ENCODE peak calls at places on chromosome 22, in four cellular contexts. One of them, this sample, is unnamed.

GRCh38 chr22:43110444-43110926 is at the start of gene BIK:
- DNase-seq in AG04450: no peak
- DNase-seq in uterus: no peak
- DNase-seq in heart right ventricle: peak
- DNase-seq in this sample: peak

GRCh38 chr22:46592390-46592872 is 27.8 kb upstream of the GRAMD4 start:
- DNase-seq in AG04450: peak
- DNase-seq in uterus: no peak
- DNase-seq in heart right ventricle: peak
- DNase-seq in this sample: peak

GRCh38 chr22:50507421-50507990 is at the start of gene LMF2:
- DNase-seq in AG04450: no peak
- DNase-seq in uterus: peak
- DNase-seq in heart right ventricle: peak
- DNase-seq in this sample: peak

GRCh38 chr22:21840236-21840823 is 27.1 kb downstream of the MAPK1 start:
- DNase-seq in AG04450: no peak
- DNase-seq in uterus: no peak
- DNase-seq in heart right ventricle: no peak
- DNase-seq in this sample: no peak

GRCh38 chr22:36510966-36511881 is 4.4 kb upstream of the FOXRED2 start:
- DNase-seq in AG04450: peak
- DNase-seq in uterus: no peak
- DNase-seq in heart right ventricle: no peak
- DNase-seq in this sample: no peak

GRCh38 chr22:38135133-38135706 is 24.7 kb upstream of the BAIAP2L2 start:
- DNase-seq in AG04450: peak
- DNase-seq in uterus: no peak
- DNase-seq in heart right ventricle: no peak
- DNase-seq in this sample: no peak

GRCh38 chr22:37387793-37388192 is 39.5 kb downstream of the ELFN2 start:
- DNase-seq in AG04450: no peak
- DNase-seq in uterus: no peak
- DNase-seq in heart right ventricle: no peak
- DNase-seq in this sample: no peak

GRCh38 chr22:36814796-36815195 is 2.0 kb downstream of the PVALB start:
- DNase-seq in AG04450: no peak
- DNase-seq in uterus: no peak
- DNase-seq in heart right ventricle: no peak
- DNase-seq in this sample: no peak

GRCh38 chr22:38097557-38098409 is 12.7 kb downstream of the BAIAP2L2 start:
- DNase-seq in AG04450: no peak
- DNase-seq in uterus: no peak
- DNase-seq in heart right ventricle: no peak
- DNase-seq in this sample: no peak

GRCh38 chr22:25484498-25484897 is 80.0 kb upstream of the GRK3 start:
- DNase-seq in AG04450: no peak
- DNase-seq in uterus: no peak
- DNase-seq in heart right ventricle: no peak
- DNase-seq in this sample: no peak

GRCh38 chr22:17164392-17165024 is 5.4 kb upstream of the HDHD5 start:
- DNase-seq in AG04450: no peak
- DNase-seq in uterus: no peak
- DNase-seq in heart right ventricle: no peak
- DNase-seq in this sample: no peak

GRCh38 chr22:27223317-27224177 is 566.2 kb downstream of the MIAT start:
- DNase-seq in AG04450: peak
- DNase-seq in uterus: no peak
- DNase-seq in heart right ventricle: no peak
- DNase-seq in this sample: no peak

GRCh38 chr22:33049125-33049729 is 9.0 kb downstream of the SYN3 start:
- DNase-seq in AG04450: peak
- DNase-seq in uterus: peak
- DNase-seq in heart right ventricle: peak
- DNase-seq in this sample: no peak

GRCh38 chr22:29270475-29271271 is 2.6 kb downstream of the EWSR1 start:
- DNase-seq in AG04450: no peak
- DNase-seq in uterus: no peak
- DNase-seq in heart right ventricle: no peak
- DNase-seq in this sample: no peak

GRCh38 chr22:36288571-36289405 is 35.9 kb downstream of the APOL1 start:
- DNase-seq in AG04450: no peak
- DNase-seq in uterus: no peak
- DNase-seq in heart right ventricle: no peak
- DNase-seq in this sample: no peak

GRCh38 chr22:23088199-23088604 is 17.9 kb downstream of the GNAZ start:
- DNase-seq in AG04450: no peak
- DNase-seq in uterus: no peak
- DNase-seq in heart right ventricle: no peak
- DNase-seq in this sample: no peak

GRCh38 chr22:22687638-22688500 is 43.5 kb downstream of the GGTLC2 start:
- DNase-seq in AG04450: peak
- DNase-seq in uterus: no peak
- DNase-seq in heart right ventricle: no peak
- DNase-seq in this sample: no peak

GRCh38 chr22:24088796-24089195 is 77.7 kb downstream of the CABIN1 start:
- DNase-seq in AG04450: no peak
- DNase-seq in uterus: no peak
- DNase-seq in heart right ventricle: no peak
- DNase-seq in this sample: no peak
- TF ChIP-seq CTCF in AG04450: peak
- TF ChIP-seq CTCF in uterus: no peak
- TF ChIP-seq CTCF in heart right ventricle: no peak
- TF ChIP-seq CTCF in this sample: no peak

DNA sequence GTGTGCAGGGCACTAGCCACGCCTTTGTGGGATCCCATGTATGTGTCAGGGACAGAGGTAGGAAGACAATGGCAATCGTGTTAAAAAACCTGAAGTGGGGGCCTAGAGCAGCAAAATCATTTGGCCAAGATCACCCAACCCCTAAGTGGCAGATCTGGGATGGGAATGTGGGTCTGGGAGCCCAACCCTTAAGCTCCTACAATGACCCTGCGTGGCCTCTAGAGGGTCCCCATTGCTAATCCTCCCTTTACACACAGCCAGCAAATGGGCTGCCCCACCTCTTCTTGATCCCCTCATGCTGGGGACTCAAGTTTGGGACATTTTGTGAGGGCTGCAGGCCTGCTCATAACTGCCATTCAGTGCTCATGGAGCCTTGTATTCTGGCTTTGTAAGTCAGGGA is 73.2 kb upstream of the SUSD2 start:
- DNase-seq in AG04450: no peak
- DNase-seq in uterus: no peak
- DNase-seq in heart right ventricle: no peak
- DNase-seq in this sample: no peak
- TF ChIP-seq CTCF in AG04450: no peak
- TF ChIP-seq CTCF in uterus: no peak
- TF ChIP-seq CTCF in heart right ventricle: no peak
- TF ChIP-seq CTCF in this sample: peak

GRCh38 chr22:41564563-41564962 is 3.8 kb downstream of the CSDC2 start:
- DNase-seq in AG04450: no peak
- DNase-seq in uterus: no peak
- DNase-seq in heart right ventricle: no peak
- DNase-seq in this sample: no peak
- TF ChIP-seq CTCF in AG04450: no peak
- TF ChIP-seq CTCF in uterus: no peak
- TF ChIP-seq CTCF in heart right ventricle: no peak
- TF ChIP-seq CTCF in this sample: no peak

DNA sequence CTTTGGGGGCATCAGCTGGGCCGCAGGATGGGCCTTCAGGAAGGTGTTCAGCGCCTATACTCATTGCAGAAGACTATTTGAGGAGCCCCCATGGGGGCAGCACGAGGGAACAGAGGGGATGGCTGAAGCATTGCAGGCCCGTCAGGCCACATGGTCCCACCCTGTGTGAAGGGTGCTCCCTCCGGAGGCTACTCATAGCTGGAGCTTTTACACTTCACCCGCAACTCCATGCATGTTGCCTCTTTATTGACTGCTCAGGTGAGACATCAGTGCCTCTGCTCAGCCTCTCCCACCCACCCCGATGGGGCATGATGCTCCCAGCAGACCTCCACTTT is 1500.9 kb downstream of the TBC1D22A start:
- DNase-seq in AG04450: no peak
- DNase-seq in uterus: no peak
- DNase-seq in heart right ventricle: no peak
- DNase-seq in this sample: no peak
- TF ChIP-seq CTCF in AG04450: no peak
- TF ChIP-seq CTCF in uterus: no peak
- TF ChIP-seq CTCF in heart right ventricle: no peak
- TF ChIP-seq CTCF in this sample: no peak

This sample was measured in GM06990.